ENCODE peak calls at places on chromosomes 11 and 22, in six cellular contexts. One of them, this sample, is unnamed.

GRCh38 chr11:113260096-113260425 is 54.3 kb upstream of the TTC12 start:
- DNase-seq in tibial artery: no peak
- DNase-seq in WERI-Rb-1: no peak
- DNase-seq in cardiac muscle cell: no peak
- DNase-seq in K562: no peak
- DNase-seq in endothelial cell: no peak
- DNase-seq in this sample: no peak

GRCh38 chr11:117481036-117481435 is 153.4 kb downstream of the CEP164 start:
- DNase-seq in K562: no peak
- DNase-seq in endothelial cell: no peak
- DNase-seq in WERI-Rb-1: no peak
- DNase-seq in cardiac muscle cell: no peak
- DNase-seq in tibial artery: no peak
- DNase-seq in this sample: no peak

GRCh38 chr11:111260761-111261160 is 15.2 kb downstream of the POU2AF2 start:
- DNase-seq in endothelial cell: no peak
- DNase-seq in K562: no peak
- DNase-seq in WERI-Rb-1: no peak
- DNase-seq in tibial artery: no peak
- DNase-seq in cardiac muscle cell: no peak
- DNase-seq in this sample: no peak

GRCh38 chr11:100756556-100756955 is 69.5 kb downstream of the ARHGAP42 start:
- DNase-seq in tibial artery: no peak
- DNase-seq in endothelial cell: no peak
- DNase-seq in cardiac muscle cell: no peak
- DNase-seq in WERI-Rb-1: no peak
- DNase-seq in K562: no peak
- DNase-seq in this sample: no peak

GRCh38 chr22:48702573-48703264 is 1125.0 kb downstream of the BRD1 start:
- DNase-seq in cardiac muscle cell: no peak
- DNase-seq in K562: no peak
- DNase-seq in endothelial cell: no peak
- DNase-seq in WERI-Rb-1: no peak
- DNase-seq in tibial artery: no peak
- DNase-seq in this sample: peak

GRCh38 chr22:34493471-34493870 is 572.5 kb upstream of the ISX start:
- DNase-seq in cardiac muscle cell: no peak
- DNase-seq in tibial artery: no peak
- DNase-seq in WERI-Rb-1: no peak
- DNase-seq in endothelial cell: no peak
- DNase-seq in K562: no peak
- DNase-seq in this sample: no peak

GRCh38 chr11:117096140-117096972 is 1.9 kb downstream of the SIK3 start:
- DNase-seq in cardiac muscle cell: peak
- DNase-seq in endothelial cell: no peak
- DNase-seq in K562: no peak
- DNase-seq in WERI-Rb-1: peak
- DNase-seq in tibial artery: no peak
- DNase-seq in this sample: no peak

GRCh38 chr11:67308031-67308866 is 4.9 kb downstream of the SSH3 start:
- DNase-seq in cardiac muscle cell: no peak
- DNase-seq in WERI-Rb-1: no peak
- DNase-seq in K562: no peak
- DNase-seq in endothelial cell: peak
- DNase-seq in tibial artery: no peak
- DNase-seq in this sample: no peak

GRCh38 chr11:43948341-43949185 is 6.1 kb downstream of the C11orf96 start:
- DNase-seq in WERI-Rb-1: no peak
- DNase-seq in endothelial cell: no peak
- DNase-seq in K562: peak
- DNase-seq in tibial artery: no peak
- DNase-seq in cardiac muscle cell: no peak
- DNase-seq in this sample: no peak

GRCh38 chr11:68441466-68442230 is 18.9 kb upstream of the PPP6R3 start:
- DNase-seq in K562: no peak
- DNase-seq in cardiac muscle cell: no peak
- DNase-seq in tibial artery: no peak
- DNase-seq in WERI-Rb-1: no peak
- DNase-seq in endothelial cell: no peak
- DNase-seq in this sample: no peak

GRCh38 chr11:60316317-60316716 is 10.7 kb upstream of the MS4A6E start:
- DNase-seq in tibial artery: no peak
- DNase-seq in WERI-Rb-1: no peak
- DNase-seq in endothelial cell: no peak
- DNase-seq in cardiac muscle cell: no peak
- DNase-seq in K562: no peak
- DNase-seq in this sample: no peak
- TF ChIP-seq CTCF in tibial artery: no peak
- TF ChIP-seq CTCF in WERI-Rb-1: no peak
- TF ChIP-seq CTCF in endothelial cell: no peak
- TF ChIP-seq CTCF in cardiac muscle cell: no peak
- TF ChIP-seq CTCF in K562: no peak
- TF ChIP-seq CTCF in this sample: no peak

DNA sequence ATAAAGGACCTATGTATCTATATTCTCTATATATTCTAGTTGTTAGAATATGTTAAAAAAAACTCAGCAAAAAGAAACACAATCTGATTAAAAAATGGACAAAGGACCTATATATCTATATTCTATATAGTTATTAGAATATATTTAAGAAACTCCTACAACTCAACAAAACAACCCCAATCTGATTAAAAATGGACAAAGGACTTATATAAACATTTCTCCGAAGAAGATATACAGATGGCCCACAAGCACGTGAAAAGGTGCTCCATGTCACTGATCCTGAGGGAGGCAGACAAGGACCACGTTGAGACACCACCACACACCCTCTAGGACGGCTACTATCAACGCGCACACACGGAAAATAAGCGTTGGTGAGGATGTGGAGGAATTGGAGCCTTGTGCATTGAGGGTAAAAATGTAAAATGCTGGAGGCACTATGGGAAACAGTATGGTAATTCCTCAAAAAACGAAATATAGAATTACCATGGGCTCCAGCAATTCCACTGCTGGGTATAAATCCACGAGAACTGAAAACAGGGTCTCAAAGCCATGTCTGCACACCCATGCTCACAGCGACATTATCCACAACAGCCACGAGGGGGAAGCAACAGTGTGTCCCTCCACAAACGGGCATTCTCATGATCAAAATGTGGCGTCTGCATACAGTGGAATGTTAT is 22.7 kb downstream of the YPEL1 start:
- DNase-seq in tibial artery: peak
- DNase-seq in K562: peak
- DNase-seq in endothelial cell: peak
- DNase-seq in cardiac muscle cell: peak
- DNase-seq in WERI-Rb-1: peak
- DNase-seq in this sample: no peak
- TF ChIP-seq CTCF in tibial artery: peak
- TF ChIP-seq CTCF in K562: no peak
- TF ChIP-seq CTCF in endothelial cell: peak
- TF ChIP-seq CTCF in cardiac muscle cell: peak
- TF ChIP-seq CTCF in WERI-Rb-1: peak
- TF ChIP-seq CTCF in this sample: peak

DNA sequence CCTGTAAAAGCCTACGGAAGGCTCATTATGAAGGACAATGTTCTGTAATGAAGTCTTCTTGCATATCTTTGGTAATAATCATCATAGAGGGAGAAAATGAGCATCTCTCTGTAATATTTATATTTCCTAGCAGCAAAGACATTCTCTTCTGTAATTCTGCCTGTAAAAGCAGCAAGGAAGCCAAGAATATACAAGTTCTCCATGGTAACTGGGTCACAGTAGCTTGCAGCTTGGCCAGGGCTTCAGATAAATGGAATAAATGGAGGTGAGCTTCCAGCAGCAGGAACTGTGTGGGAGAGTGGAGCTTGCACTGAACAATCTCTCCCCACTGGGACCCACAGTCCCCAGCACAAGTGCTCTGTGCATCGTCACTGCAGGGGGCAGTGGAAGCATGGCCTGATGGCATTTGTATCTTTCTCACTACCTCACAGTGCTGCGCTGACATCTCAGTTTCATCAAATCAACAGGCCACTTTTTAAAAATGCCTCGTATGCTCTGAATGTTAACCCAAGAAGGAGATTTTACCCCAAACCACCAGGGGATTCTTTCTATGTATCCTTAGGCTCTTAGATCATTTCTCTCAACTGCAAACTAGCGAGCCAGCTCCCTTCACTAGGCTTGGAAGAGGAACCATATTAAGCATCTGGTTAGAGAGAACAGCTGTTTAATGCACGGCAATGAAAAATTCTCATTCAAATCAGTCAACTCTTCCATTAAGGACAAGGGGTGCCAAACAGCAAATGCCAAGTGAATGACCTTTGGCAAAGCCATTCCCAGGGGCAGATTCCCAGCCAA is 1059.7 kb downstream of the OPCML start:
- DNase-seq in tibial artery: no peak
- DNase-seq in cardiac muscle cell: no peak
- DNase-seq in K562: no peak
- DNase-seq in endothelial cell: no peak
- DNase-seq in WERI-Rb-1: peak
- DNase-seq in this sample: no peak
- TF ChIP-seq CTCF in tibial artery: no peak
- TF ChIP-seq CTCF in cardiac muscle cell: no peak
- TF ChIP-seq CTCF in K562: no peak
- TF ChIP-seq CTCF in endothelial cell: no peak
- TF ChIP-seq CTCF in WERI-Rb-1: peak
- TF ChIP-seq CTCF in this sample: no peak

GRCh38 chr11:41245704-41246398 is 213.6 kb downstream of the LRRC4C start:
- DNase-seq in cardiac muscle cell: no peak
- DNase-seq in K562: no peak
- DNase-seq in tibial artery: no peak
- DNase-seq in endothelial cell: no peak
- DNase-seq in WERI-Rb-1: peak
- DNase-seq in this sample: no peak
- TF ChIP-seq CTCF in cardiac muscle cell: no peak
- TF ChIP-seq CTCF in K562: no peak
- TF ChIP-seq CTCF in tibial artery: no peak
- TF ChIP-seq CTCF in endothelial cell: no peak
- TF ChIP-seq CTCF in WERI-Rb-1: peak
- TF ChIP-seq CTCF in this sample: no peak